ENCODE peak calls at places on chromosomes 6 and 20, in six cellular contexts. R is CD4-positive, CD25-positive, alpha-beta regulatory T cell; H is Caco-2; S is GM23248; C is fibroblast of the aortic adventitia; G is left ventricle myocardium inferior. K is an unnamed sample.

GRCh38 chr6:75219213-75219612 is 13.4 kb upstream of the COL12A1 start:
- DNase-seq in R (no peak), H (no peak), S (peak), C (no peak), G (no peak), K (no peak)

GRCh38 chr6:3135668-3136297 is 17.3 kb downstream of the BPHL start:
- DNase-seq in R (no peak), H (no peak), S (no peak), C (no peak), G (no peak), K (no peak)

GRCh38 chr20:38270869-38271608 is 10.5 kb upstream of the KIAA1755 start:
- DNase-seq in R (no peak), H (no peak), S (peak), C (peak), G (peak), K (no peak)

GRCh38 chr6:169800668-169801395 is 49.4 kb downstream of the ERMARD start:
- DNase-seq in R (no peak), H (peak), S (peak), C (peak), G (no peak), K (no peak)

GRCh38 chr6:157187182-157188093 is 135.9 kb downstream of the TMEM242 start:
- DNase-seq in R (no peak), H (no peak), S (no peak), C (peak), G (no peak), K (no peak)

GRCh38 chr6:134230087-134230717 is 87.7 kb downstream of the SGK1 start:
- DNase-seq in R (no peak), H (no peak), S (no peak), C (no peak), G (peak), K (no peak)

GRCh38 chr20:6708010-6708409 is 59.5 kb upstream of the BMP2 start:
- DNase-seq in R (no peak), H (peak), S (peak), C (peak), G (peak), K (no peak)

GRCh38 chr6:73231986-73232391 is 6.7 kb upstream of the KHDC1L start:
- DNase-seq in R (no peak), H (no peak), S (no peak), C (no peak), G (no peak), K (no peak)

GRCh38 chr6:45637611-45638257 is 260.0 kb upstream of the SUPT3H start:
- DNase-seq in R (no peak), H (no peak), S (no peak), C (no peak), G (no peak), K (no peak)

DNA sequence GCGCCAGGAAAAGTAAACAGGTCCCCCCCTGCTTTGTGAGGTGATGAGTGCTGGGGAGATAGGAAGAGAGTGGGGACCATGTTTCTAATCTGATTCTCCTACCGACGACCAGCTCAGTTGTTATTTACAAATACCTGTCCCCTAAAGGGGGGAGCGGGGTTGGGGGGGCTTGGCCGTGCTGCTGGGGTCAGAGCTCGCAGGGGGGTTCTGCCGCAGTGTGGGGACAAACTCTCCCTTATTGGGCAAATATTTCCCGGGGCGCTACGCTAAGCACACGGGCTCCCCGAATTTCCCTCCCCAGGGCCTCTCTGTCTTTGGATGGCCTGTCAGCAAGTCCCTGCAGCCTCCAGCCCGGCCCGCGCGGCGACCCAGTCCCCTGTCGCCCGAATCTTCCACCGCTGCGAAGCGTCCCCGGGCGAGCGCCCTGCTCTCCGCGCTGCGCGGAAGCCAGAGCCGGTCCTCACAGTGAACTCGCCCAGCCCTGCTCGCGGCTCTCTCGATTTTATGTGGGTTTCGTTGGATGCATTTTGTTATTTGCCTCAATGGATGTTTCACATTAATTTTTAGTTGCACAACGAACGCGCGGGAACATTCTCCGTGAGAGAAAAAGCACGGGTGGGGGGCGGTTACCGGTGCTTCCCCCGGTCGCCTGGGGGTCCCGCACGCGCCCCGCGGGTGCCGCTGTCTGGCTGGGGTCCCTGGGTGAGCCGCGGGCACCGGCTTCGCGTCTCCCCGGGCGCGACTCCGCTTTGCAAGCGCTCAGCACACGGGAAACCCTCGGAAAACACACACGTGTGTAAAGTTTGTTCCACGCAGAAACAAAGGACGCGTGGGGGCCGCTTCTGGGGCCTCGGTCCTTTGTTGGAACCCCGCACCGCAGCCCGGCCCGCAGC is 1.5 kb upstream of the STX16 start:
- DNase-seq in R (peak), H (no peak), S (no peak), C (no peak), G (peak), K (peak)
- H3K4me3 ChIP-seq in R (peak), H (peak), S (peak), C (no peak), G (peak), K (peak)

DNA sequence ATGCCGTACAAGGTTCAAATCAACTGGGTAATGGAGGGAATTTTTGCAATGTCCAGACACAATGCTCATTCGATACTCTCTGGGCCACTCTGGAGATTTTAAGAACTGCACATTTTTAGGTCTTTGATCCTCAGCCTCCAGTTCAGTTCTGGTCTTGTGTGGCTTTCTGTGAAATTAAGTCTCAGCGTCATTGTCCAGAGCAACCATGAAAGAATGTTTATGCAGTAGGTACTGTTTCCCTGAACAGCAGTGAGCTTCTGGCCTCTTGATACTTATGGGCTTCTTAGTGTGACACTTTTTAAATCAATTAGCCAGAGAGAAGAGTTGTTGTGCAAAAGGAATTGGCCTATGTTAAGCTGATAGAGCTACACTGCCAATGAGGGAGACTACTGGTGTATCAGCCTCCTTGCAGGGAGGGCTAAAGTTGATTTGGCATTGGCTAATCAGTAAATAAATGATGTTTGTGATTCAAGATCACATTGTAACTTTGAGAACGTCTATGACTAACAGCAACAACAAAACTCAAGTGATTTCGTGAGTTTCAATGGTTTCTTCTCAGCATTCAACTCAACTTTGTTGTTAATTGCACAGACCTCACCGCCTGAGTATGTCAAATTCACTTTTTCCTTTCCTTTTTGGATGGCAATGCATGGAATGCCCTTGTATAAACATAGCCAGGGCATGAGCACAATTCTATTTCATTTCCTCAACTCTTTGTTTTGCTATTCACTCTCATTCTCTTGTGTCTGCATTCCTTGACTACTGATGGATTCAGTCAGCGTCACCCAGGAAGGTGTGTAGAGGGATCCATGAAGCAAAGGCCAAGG is 85.1 kb downstream of the GJA1 start:
- DNase-seq in R (no peak), H (no peak), S (peak), C (peak), G (no peak), K (no peak)
- H3K4me3 ChIP-seq in R (no peak), H (no peak), S (no peak), C (no peak), G (no peak), K (no peak)

GRCh38 chr6:125748534-125749111 is 809 bp upstream of the HEY2 start:
- DNase-seq in R (peak), H (no peak), S (peak), C (peak), G (no peak), K (peak)

GRCh38 chr6:125749112-125749863 is at the start of gene HEY2:
- DNase-seq in R (peak), H (peak), S (peak), C (peak), G (peak), K (peak)

GRCh38 chr6:125746019-125746414 is 3.4 kb upstream of the HEY2 start:
- DNase-seq in R (no peak), H (no peak), S (no peak), C (no peak), G (no peak), K (no peak)

GRCh38 chr6:125746731-125747588 is 2.5 kb upstream of the HEY2 start:
- DNase-seq in R (peak), H (peak), S (peak), C (peak), G (peak), K (peak)

GRCh38 chr6:125747589-125748533 is 1.6 kb upstream of the HEY2 start:
- DNase-seq in R (peak), H (peak), S (peak), C (no peak), G (peak), K (peak)
- H3K4me3 ChIP-seq in R (peak), H (peak), S (peak), C (peak), G (peak), K (peak)

DNA sequence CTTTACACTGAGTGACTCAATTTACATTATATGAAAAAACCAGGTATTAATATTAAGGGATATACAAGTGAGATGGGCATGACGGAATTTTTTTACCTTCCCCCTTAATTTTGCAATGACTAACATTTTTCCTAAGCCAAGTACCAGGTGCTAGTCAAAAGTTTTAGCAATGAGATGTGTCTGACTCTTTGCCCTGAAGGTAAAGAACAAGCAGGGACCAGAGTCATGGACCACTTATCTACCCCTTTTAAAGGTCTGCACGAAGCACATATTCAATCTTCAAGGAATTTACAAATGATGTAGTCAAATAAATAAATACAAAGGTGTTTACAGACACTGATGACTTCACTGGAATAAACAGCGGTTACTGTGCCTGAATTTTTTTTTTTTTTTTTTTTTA is 1.4 kb downstream of the GLO1 start:
- DNase-seq in R (no peak), H (no peak), S (no peak), C (no peak), G (no peak), K (no peak)
- H3K4me3 ChIP-seq in R (peak), H (no peak), S (peak), C (no peak), G (peak), K (no peak)

K was measured in naive thymus-derived CD4-positive, alpha-beta T cell.